ENCODE peak calls at places on chromosome 10, in six cellular contexts. Y, H, O, U, X and G are unnamed samples.
A peak's percentile ranks its signal among the peaks of the same experiment; 100 is the strongest.

GRCh38 chr10:91022390-91022789 is 101.5 kb upstream of the ANKRD1 start:
- DNase-seq in H (no peak), X (no peak), U (no peak), Y (no peak), O (no peak), G (no peak)

GRCh38 chr10:37754538-37755323 is 102.7 kb downstream of the ZNF248 start:
- DNase-seq in H (no peak), U (no peak), Y (no peak), O (no peak), X (no peak), G (no peak)

GRCh38 chr10:131088619-131089018 is 222.9 kb downstream of the TCERG1L start:
- DNase-seq in O (no peak), X (no peak), U (no peak), Y (no peak), H (no peak), G (no peak)

GRCh38 chr10:8069627-8070026 is 15.1 kb downstream of the GATA3 start:
- DNase-seq in O (no peak), U (no peak), Y (peak; percentile 56), X (peak; percentile 54), H (no peak), G (no peak)

GRCh38 chr10:48251152-48251524 is 23.4 kb downstream of the FRMPD2 start:
- DNase-seq in H (no peak), O (no peak), U (no peak), Y (no peak), X (no peak), G (no peak)

GRCh38 chr10:86262671-86263165 is 103.9 kb downstream of the GRID1 start:
- DNase-seq in H (peak; percentile 16), X (no peak), O (no peak), U (peak; percentile 10), Y (no peak), G (no peak)

GRCh38 chr10:131310904-131311660 is 439 bp downstream of the TCERG1L start:
- DNase-seq in Y (no peak), H (no peak), X (no peak), U (no peak), O (no peak), G (no peak)

GRCh38 chr10:34732926-34733325 is 82.2 kb downstream of the PARD3 start:
- DNase-seq in U (no peak), X (no peak), H (no peak), Y (peak; percentile 64), O (no peak), G (no peak)

GRCh38 chr10:70617798-70618568 is 15.4 kb upstream of the PRF1 start:
- DNase-seq in O (no peak), U (no peak), X (peak; percentile 94), H (no peak), Y (peak; percentile 44), G (no peak)

GRCh38 chr10:97334370-97335175 is at the start of gene FRAT2:
- DNase-seq in Y (peak; percentile 91), U (peak; percentile 90), H (peak; percentile 91), X (peak; percentile 94), O (peak; percentile 80), G (peak; percentile 85)

GRCh38 chr10:124742418-124743187 is 1.6 kb downstream of the FAM53B start:
- DNase-seq in U (no peak), X (no peak), Y (no peak), H (no peak), O (peak; percentile 26), G (peak; percentile 43)

GRCh38 chr10:46094931-46095755 is 49.1 kb upstream of the MSMB start:
- DNase-seq in U (no peak), O (no peak), Y (no peak), X (no peak), H (no peak), G (no peak)

GRCh38 chr10:31133251-31133627 is 101.6 kb upstream of the ZNF438 start:
- DNase-seq in H (no peak), X (no peak), U (no peak), Y (no peak), O (no peak), G (no peak)

GRCh38 chr10:47013469-47014169 is 102.4 kb downstream of the PTPN20 start:
- DNase-seq in H (no peak), U (peak; percentile 78), X (no peak), O (no peak), Y (no peak), G (no peak)

GRCh38 chr10:33129987-33130386 is 172.0 kb upstream of the ITGB1 start:
- DNase-seq in O (no peak), X (peak; percentile 85), Y (peak; percentile 95), U (no peak), H (no peak), G (no peak)

GRCh38 chr10:33126118-33126517 is 168.1 kb upstream of the ITGB1 start:
- DNase-seq in O (no peak), U (no peak), Y (peak; percentile 64), H (no peak), X (peak; percentile 33), G (no peak)

GRCh38 chr10:33127622-33128021 is 169.6 kb upstream of the ITGB1 start:
- DNase-seq in U (no peak), O (no peak), H (no peak), X (no peak), Y (no peak), G (no peak)

GRCh38 chr10:33126742-33127141 is 168.7 kb upstream of the ITGB1 start:
- DNase-seq in O (no peak), H (no peak), X (no peak), U (no peak), Y (no peak), G (no peak)

DNA sequence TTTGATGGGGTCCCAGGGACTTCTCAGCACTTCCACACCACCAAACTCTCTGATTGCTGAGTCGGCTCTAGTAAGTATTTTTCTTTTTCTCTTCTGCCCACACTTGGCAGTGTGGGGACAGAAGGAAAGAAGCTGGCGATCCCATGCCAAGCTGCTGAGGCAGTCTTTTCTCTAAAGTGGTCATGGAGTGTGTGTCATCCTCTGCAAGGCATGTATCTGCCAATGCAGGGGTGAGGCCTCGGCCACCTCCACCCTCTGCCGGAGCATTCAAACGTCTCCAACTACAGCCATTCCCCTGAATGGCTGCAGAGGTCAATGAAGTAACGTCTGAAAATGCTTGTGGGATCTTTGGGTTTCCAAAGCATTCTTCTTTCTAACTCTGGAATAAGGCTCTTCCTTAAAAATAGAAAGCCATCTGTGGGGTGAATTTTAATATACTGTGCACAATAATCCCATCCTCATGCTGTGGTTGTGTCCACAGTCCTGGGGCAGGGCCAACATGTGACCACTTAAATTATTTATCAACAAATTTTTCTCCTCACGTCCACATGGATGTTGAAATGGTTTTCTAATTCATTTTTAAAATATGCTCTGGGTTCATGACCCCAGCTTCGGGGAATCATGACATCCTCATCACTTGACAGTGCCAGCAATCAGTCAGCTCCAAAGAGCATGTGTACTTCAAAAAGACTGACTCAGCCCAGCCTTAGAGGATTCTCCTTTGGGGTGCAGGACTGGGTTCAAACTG is 171.3 kb upstream of the ITGB1 start:
- DNase-seq in Y (peak; percentile 95), U (peak; percentile 62), O (no peak), H (no peak), X (peak; percentile 94), G (no peak)
- TF ChIP-seq CTCF in Y (peak; percentile 44), U (no peak), O (no peak), H (no peak), X (no peak), G (no peak)

GRCh38 chr10:113284635-113285034 is 268.2 kb upstream of the HABP2 start:
- DNase-seq in Y (no peak), X (no peak), U (no peak), O (no peak), H (no peak), G (no peak)

GRCh38 chr10:113279262-113279661 is 273.6 kb upstream of the HABP2 start:
- DNase-seq in Y (no peak), H (no peak), U (no peak), O (no peak), X (no peak), G (no peak)

GRCh38 chr10:113285291-113285690 is 267.6 kb upstream of the HABP2 start:
- DNase-seq in H (no peak), U (no peak), Y (no peak), X (no peak), O (no peak), G (no peak)

GRCh38 chr10:113287592-113287991 is 265.3 kb upstream of the HABP2 start:
- DNase-seq in H (no peak), U (no peak), O (no peak), Y (no peak), X (no peak), G (no peak)

DNA sequence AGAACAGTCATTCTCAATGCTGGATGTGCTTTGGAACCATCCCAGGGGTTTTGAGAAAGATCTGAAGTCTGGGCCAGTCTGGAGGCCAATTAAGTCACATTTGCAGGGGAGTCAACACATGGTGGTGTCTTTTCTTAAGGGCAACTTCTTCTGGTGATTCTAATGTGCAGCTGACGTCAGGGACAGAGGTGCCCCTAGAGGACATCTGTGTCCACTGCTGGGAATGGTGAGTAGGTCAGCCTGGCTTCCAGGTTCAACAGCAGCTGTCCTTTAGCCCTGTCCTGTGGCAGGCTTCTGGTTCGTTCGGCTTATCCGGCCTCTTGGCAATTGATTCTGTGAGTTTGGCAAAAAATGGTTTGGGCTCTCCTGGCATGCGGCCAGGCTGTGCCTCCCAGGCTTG is 269.7 kb upstream of the HABP2 start:
- DNase-seq in Y (no peak), X (no peak), H (no peak), O (no peak), U (no peak), G (no peak)
- TF ChIP-seq CTCF in Y (no peak), X (peak; percentile 3), H (no peak), O (no peak), U (no peak), G (peak; percentile 27)

GRCh38 chr10:50417906-50418697 is 166.8 kb upstream of the ASAH2 start:
- DNase-seq in H (peak; percentile 54), X (peak; percentile 89), U (peak; percentile 60), O (peak; percentile 24), Y (peak; percentile 80), G (peak; percentile 53)

GRCh38 chr10:50415292-50415691 is 164.0 kb upstream of the ASAH2 start:
- DNase-seq in H (no peak), O (no peak), Y (no peak), X (no peak), U (no peak), G (no peak)

GRCh38 chr10:50417486-50417905 is 166.2 kb upstream of the ASAH2 start:
- DNase-seq in U (peak; percentile 45), X (no peak), H (no peak), O (no peak), Y (peak; percentile 3), G (no peak)

GRCh38 chr10:50416885-50417284 is 165.6 kb upstream of the ASAH2 start:
- DNase-seq in X (no peak), H (no peak), O (no peak), U (no peak), Y (no peak), G (no peak)

DNA sequence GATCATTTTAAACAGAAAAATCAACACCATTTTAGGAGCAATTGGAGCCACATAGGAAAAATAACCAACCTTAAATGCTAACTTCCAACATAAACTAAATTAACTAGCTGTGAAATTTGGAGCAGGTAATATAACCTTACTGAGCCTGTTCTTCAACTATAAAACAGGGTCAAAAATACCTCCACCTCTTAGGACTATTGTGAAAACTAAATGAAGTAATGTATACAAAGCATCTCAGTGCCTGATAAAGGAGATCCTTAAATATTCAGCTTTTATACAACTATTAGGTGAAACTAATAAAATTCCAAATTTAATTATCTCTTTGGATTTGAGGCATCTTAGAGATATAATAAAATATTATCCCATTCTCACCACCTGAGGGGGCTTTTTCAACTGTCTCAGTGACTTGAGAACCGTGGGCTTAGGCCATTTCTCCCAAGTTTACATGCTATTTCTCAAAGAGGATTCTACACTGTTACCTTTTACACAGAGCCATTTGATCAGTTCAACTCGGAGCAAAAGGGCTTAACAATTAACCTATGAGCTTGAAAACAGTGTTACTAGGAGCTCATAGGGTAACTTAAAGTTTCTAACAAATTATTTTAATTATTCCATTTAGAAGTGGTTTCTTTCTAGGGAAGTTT is 165.0 kb upstream of the ASAH2 start:
- DNase-seq in U (no peak), Y (peak; percentile 24), H (no peak), X (no peak), O (no peak), G (no peak)
- TF ChIP-seq CTCF in U (no peak), Y (peak; percentile 21), H (no peak), X (no peak), O (peak; percentile 25), G (no peak)

GRCh38 chr10:89245802-89246201 is 5.8 kb downstream of the LIPA start:
- DNase-seq in X (no peak), Y (no peak), H (no peak), O (no peak), U (no peak), G (no peak)
- TF ChIP-seq CTCF in X (no peak), Y (no peak), H (no peak), O (no peak), U (no peak), G (no peak)